ENCODE peak calls at places on chromosomes 7 and 10, in four cellular contexts. V is suprapubic skin, N is cardiac muscle cell, D is PC-3. P is an unnamed sample.

GRCh38 chr10:113272511-113272910 is 280.3 kb upstream of the HABP2 start:
- DNase-seq in D (no peak), V (no peak), N (no peak), P (no peak)

GRCh38 chr7:7321681-7322080 is 139.3 kb downstream of the C1GALT1 start:
- DNase-seq in V (no peak), N (peak; percentile 10), D (peak; percentile 94), P (no peak)

GRCh38 chr7:156160811-156161210 is 348.5 kb upstream of the SHH start:
- DNase-seq in D (peak; percentile 11), N (no peak), V (no peak), P (no peak)

GRCh38 chr7:140304071-140304799 is 94.1 kb downstream of the SLC37A3 start:
- DNase-seq in V (no peak), N (no peak), D (peak; percentile 22), P (peak; percentile 20)

GRCh38 chr10:71247306-71247705 is 34.9 kb downstream of the UNC5B start:
- DNase-seq in V (no peak), N (no peak), D (no peak), P (no peak)

GRCh38 chr7:129845178-129845971 is 107.4 kb downstream of the UBE2H start:
- DNase-seq in N (no peak), D (peak; percentile 68), V (no peak), P (no peak)

GRCh38 chr7:54833021-54833467 is 74.0 kb upstream of the SEC61G start:
- DNase-seq in N (no peak), V (no peak), D (no peak), P (no peak)

GRCh38 chr10:70856454-70856853 is 31.9 kb downstream of the PCBD1 start:
- DNase-seq in D (no peak), N (no peak), V (no peak), P (no peak)

GRCh38 chr10:119516381-119517234 is 25.9 kb downstream of the RGS10 start:
- DNase-seq in N (peak; percentile 19), D (peak; percentile 59), V (no peak), P (peak; percentile 62)

GRCh38 chr10:62380002-62380401 is 5.8 kb downstream of the ZNF365 start:
- DNase-seq in D (peak; percentile 100), V (no peak), N (no peak), P (no peak)

GRCh38 chr7:68041559-68041958 is 1044.9 kb downstream of the TYW1 start:
- DNase-seq in V (no peak), N (no peak), D (no peak), P (no peak)

GRCh38 chr7:6015917-6016652 is 7.0 kb downstream of the AIMP2 start:
- DNase-seq in V (no peak), N (no peak), D (no peak), P (no peak)

GRCh38 chr10:49166804-49167628 is 21.2 kb downstream of the TMEM273 start:
- DNase-seq in D (no peak), V (no peak), N (no peak), P (no peak)

GRCh38 chr10:29608476-29609301 is 26.1 kb downstream of the SVIL start:
- DNase-seq in N (no peak), D (no peak), V (peak; percentile 52), P (no peak)

GRCh38 chr7:3128857-3129256 is 85.2 kb upstream of the CARD11 start:
- DNase-seq in V (no peak), N (no peak), D (no peak), P (no peak)

GRCh38 chr7:379456-380225 is 89.7 kb downstream of the FOXL3 start:
- DNase-seq in N (peak; percentile 41), D (no peak), V (peak; percentile 78), P (no peak)

GRCh38 chr10:76393875-76394706 is 962.7 kb downstream of the LRMDA start:
- DNase-seq in D (no peak), V (no peak), N (no peak), P (no peak)

GRCh38 chr7:159026271-159027047 is 118.2 kb downstream of the VIPR2 start:
- DNase-seq in N (no peak), D (no peak), V (peak; percentile 64), P (no peak)

GRCh38 chr7:106166651-106167342 is 54.7 kb upstream of the SYPL1 start:
- DNase-seq in D (peak; percentile 94), V (no peak), N (peak; percentile 79), P (peak; percentile 49)

GRCh38 chr10:3048114-3049019 is 19.0 kb upstream of the PFKP start:
- DNase-seq in V (no peak), N (peak; percentile 87), D (no peak), P (no peak)

GRCh38 chr10:22246680-22247391 is 29.0 kb upstream of the EBLN1 start:
- DNase-seq in V (no peak), D (peak; percentile 95), N (no peak), P (no peak)

GRCh38 chr10:78451592-78451991 is 417.9 kb downstream of the RPS24 start:
- DNase-seq in D (peak; percentile 40), V (no peak), N (no peak), P (peak; percentile 91)

GRCh38 chr10:43205681-43206390 is 61.0 kb downstream of the RASGEF1A start:
- DNase-seq in N (no peak), D (no peak), V (peak; percentile 72), P (peak; percentile 4)

GRCh38 chr7:90492250-90492649 is 22.8 kb downstream of the PTTG1IP2 start:
- DNase-seq in D (peak; percentile 23), N (no peak), V (no peak), P (no peak)

GRCh38 chr7:137754076-137754851 is 92.5 kb downstream of the DGKI start:
- DNase-seq in N (peak; percentile 70), V (no peak), D (no peak), P (no peak)

GRCh38 chr7:41459183-41459582 is 243.7 kb downstream of the INHBA start:
- DNase-seq in N (no peak), V (no peak), D (no peak), P (no peak)

GRCh38 chr7:159158125-159158887 is 13.6 kb upstream of the VIPR2 start:
- DNase-seq in D (no peak), N (no peak), V (no peak), P (no peak)

GRCh38 chr10:104577861-104578480 is 63.1 kb upstream of the SORCS3 start:
- DNase-seq in V (no peak), D (no peak), N (no peak), P (no peak)
- TF ChIP-seq CTCF in V (no peak), D (no peak), N (peak; percentile 1), P (peak; percentile 15)

GRCh38 chr10:19049577-19049976 is 976 bp downstream of the MALRD1 start:
- DNase-seq in V (no peak), D (no peak), N (no peak), P (no peak)

GRCh38 chr10:19048901-19049300 is 300 bp downstream of the MALRD1 start:
- DNase-seq in D (no peak), V (no peak), N (no peak), P (no peak)

GRCh38 chr10:19046709-19047108 is 1.9 kb upstream of the MALRD1 start:
- DNase-seq in D (no peak), V (no peak), N (no peak), P (no peak)

GRCh38 chr10:19043431-19043830 is 5.2 kb upstream of the MALRD1 start:
- DNase-seq in V (no peak), D (peak; percentile 5), N (no peak), P (no peak)

GRCh38 chr10:19048479-19048878 is at the start of gene MALRD1:
- DNase-seq in N (no peak), V (no peak), D (no peak), P (no peak)
- H3K27ac ChIP-seq in N (no peak within 1 kb of the TSS), V (no peak within 1 kb of the TSS), D (no peak within 1 kb of the TSS), P (no peak within 1 kb of the TSS)

GRCh38 chr7:149824748-149825566 is 13.2 kb upstream of the ZNF862 start:
- DNase-seq in N (no peak), D (no peak), V (no peak), P (no peak)

GRCh38 chr7:149827089-149827981 is 10.8 kb upstream of the ZNF862 start:
- DNase-seq in V (no peak), N (no peak), D (no peak), P (no peak)

GRCh38 chr7:149824301-149824741 is 13.9 kb upstream of the ZNF862 start:
- DNase-seq in D (no peak), N (no peak), V (no peak), P (no peak)

GRCh38 chr7:149826344-149827088 is 11.7 kb upstream of the ZNF862 start:
- DNase-seq in N (no peak), V (no peak), D (no peak), P (no peak)

GRCh38 chr7:149825567-149826343 is 12.4 kb upstream of the ZNF862 start:
- DNase-seq in D (no peak), N (no peak), V (no peak), P (no peak)
- TF ChIP-seq CTCF in D (no peak), N (no peak), V (no peak), P (no peak)

DNA sequence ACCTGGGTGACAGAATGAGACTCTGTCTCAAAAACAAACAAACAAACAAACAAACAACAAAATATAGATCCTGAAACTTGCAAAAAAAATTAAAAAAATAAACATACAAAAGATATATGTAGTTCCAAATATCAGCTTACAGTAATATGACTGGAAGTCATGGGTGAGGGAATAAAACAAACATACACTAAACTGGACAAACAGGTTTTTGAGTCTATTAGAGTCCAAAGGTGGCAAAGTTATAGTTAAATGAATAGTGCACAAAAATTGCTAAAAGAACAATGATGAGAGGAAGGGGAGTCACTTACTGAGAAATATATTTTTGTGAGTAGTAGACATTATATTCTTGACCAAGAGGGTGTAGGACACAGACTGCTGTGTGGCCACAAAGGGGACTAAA is 16.7 kb upstream of the RSBN1L start:
- DNase-seq in D (peak; percentile 81), V (no peak), N (no peak), P (no peak)
- H3K27ac ChIP-seq in D (peak overlapping the region; percentile 81), V (no peak overlapping the region), N (no peak overlapping the region), P (no peak overlapping the region)

DNA sequence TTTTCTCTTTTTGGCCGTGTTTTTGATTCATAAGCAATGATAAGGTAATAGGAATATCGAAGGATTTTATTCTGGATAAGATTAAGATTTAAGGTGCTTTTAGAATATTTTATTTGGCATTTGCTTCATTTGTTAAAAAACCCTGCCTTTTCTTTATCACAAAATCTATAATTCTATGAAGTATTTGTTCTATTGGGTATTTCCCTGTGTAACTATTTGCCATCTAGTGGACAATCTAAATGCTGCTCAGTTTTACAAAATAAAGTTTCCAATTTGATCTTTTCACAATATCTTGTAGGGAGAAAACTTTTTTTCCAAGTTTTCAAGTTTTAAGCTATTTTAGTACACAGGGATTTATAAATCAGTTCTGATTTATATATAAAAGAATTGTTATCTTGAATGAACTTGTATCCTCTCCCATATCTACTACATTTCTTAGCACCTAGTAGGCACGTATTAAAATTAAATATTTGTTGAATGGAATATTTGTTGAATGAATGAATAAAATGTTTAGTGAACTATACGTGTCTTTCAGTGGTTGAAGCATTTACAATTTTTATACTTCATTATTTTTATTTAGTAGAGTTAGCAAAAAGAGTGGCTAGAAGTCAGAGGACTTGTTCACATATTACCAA is 26.5 kb downstream of the ANKRD7 start:
- DNase-seq in N (no peak), D (peak; percentile 4), V (no peak), P (no peak)
- TF ChIP-seq CTCF in N (peak; percentile 3), D (peak; percentile 58), V (no peak), P (no peak)

GRCh38 chr7:13920053-13920697 is 69.3 kb downstream of the ETV1 start:
- DNase-seq in N (peak; percentile 87), V (no peak), D (peak; percentile 97), P (no peak)
- H3K27ac ChIP-seq in N (peak overlapping the region; percentile 87), V (peak overlapping the region; percentile 6), D (peak overlapping the region; percentile 93), P (no peak overlapping the region)

GRCh38 chr7:149790146-149790548 is 16.8 kb upstream of the ZNF467 start:
- DNase-seq in N (peak; percentile 76), V (no peak), D (no peak), P (peak; percentile 73)
- TF ChIP-seq CTCF in N (peak; percentile 53), V (no peak), D (no peak), P (peak; percentile 88)

GRCh38 chr7:45033261-45033930 is 33.4 kb downstream of the CCM2 start:
- DNase-seq in V (no peak), D (peak; percentile 10), N (no peak), P (peak; percentile 35)
- H3K27ac ChIP-seq in V (peak overlapping the region; percentile 15), D (no peak overlapping the region), N (no peak overlapping the region), P (peak overlapping the region; percentile 93)

P was measured in WERI-Rb-1.